ENCODE peak calls at places on chromosomes 16 and 17, in four cellular contexts. B is OCI-LY7, N is SK-N-SH, A is hepatocyte. R is an unnamed sample.

GRCh38 chr17:19660219-19660870 is 11.8 kb downstream of the ALDH3A2 start:
- DNase-seq in B (no peak), A (no peak), N (no peak), R (no peak)

GRCh38 chr16:75264999-75265910 is 13.8 kb upstream of the BCAR1 start:
- DNase-seq in N (peak), B (no peak), A (peak), R (peak)

GRCh38 chr17:52762147-52762793 is 603.8 kb upstream of the CA10 start:
- DNase-seq in A (no peak), N (no peak), B (no peak), R (no peak)

GRCh38 chr16:81697886-81698635 is 81.0 kb upstream of the PLCG2 start:
- DNase-seq in B (no peak), A (peak), N (no peak), R (no peak)

GRCh38 chr17:79624658-79625478 is 14.0 kb upstream of the RBFOX3 start:
- DNase-seq in A (no peak), B (no peak), N (peak), R (no peak)

GRCh38 chr17:324151-324571 is 28.4 kb downstream of the RPH3AL start:
- DNase-seq in A (no peak), B (no peak), N (no peak), R (no peak)

GRCh38 chr17:82416771-82417170 is 1.4 kb upstream of the HEXD start:
- DNase-seq in N (no peak), A (no peak), B (peak), R (peak)

GRCh38 chr17:61411944-61412859 is 12.6 kb downstream of the TBX2 start:
- DNase-seq in B (peak), A (peak), N (peak), R (peak)

GRCh38 chr16:66502020-66502913 is 47.7 kb downstream of the TK2 start:
- DNase-seq in B (no peak), N (no peak), A (peak), R (peak)

GRCh38 chr16:87206646-87207451 is 110.3 kb downstream of the C16orf95 start:
- DNase-seq in B (no peak), A (no peak), N (no peak), R (peak)

GRCh38 chr17:38943607-38944006 is 18.2 kb downstream of the LASP1NB start:
- DNase-seq in N (no peak), B (peak), A (no peak), R (no peak)

GRCh38 chr16:50881331-50881830 is 139.5 kb downstream of the CYLD start:
- DNase-seq in B (no peak), A (peak), N (no peak), R (peak)

GRCh38 chr16:61957075-61957474 is 79.2 kb downstream of the CDH8 start:
- DNase-seq in N (no peak), B (no peak), A (no peak), R (no peak)

GRCh38 chr17:77504652-77505459 is 364.1 kb downstream of the SEC14L1 start:
- DNase-seq in N (peak), B (no peak), A (peak), R (no peak)

GRCh38 chr17:52064791-52065211 is 93.7 kb downstream of the CA10 start:
- DNase-seq in N (no peak), A (no peak), B (no peak), R (peak)

GRCh38 chr16:85659805-85660511 is 28.8 kb downstream of the GINS2 start:
- DNase-seq in B (peak), A (peak), N (peak), R (peak)
- TF ChIP-seq EZH2phosphoT487 in B (no peak), A (no peak), N (no peak), R (no peak)

GRCh38 chr17:67293251-67294203 is 48.5 kb upstream of the HELZ start:
- DNase-seq in N (peak), A (peak), B (peak), R (peak)
- H2AFZ ChIP-seq in N (no peak), A (peak), B (peak), R (peak)

GRCh38 chr17:50289268-50289667 is 15.0 kb downstream of the TMEM92 start:
- DNase-seq in B (no peak), A (no peak), N (no peak), R (peak)
- H3K4me3 ChIP-seq in B (no peak), A (no peak), N (peak), R (peak)

DNA sequence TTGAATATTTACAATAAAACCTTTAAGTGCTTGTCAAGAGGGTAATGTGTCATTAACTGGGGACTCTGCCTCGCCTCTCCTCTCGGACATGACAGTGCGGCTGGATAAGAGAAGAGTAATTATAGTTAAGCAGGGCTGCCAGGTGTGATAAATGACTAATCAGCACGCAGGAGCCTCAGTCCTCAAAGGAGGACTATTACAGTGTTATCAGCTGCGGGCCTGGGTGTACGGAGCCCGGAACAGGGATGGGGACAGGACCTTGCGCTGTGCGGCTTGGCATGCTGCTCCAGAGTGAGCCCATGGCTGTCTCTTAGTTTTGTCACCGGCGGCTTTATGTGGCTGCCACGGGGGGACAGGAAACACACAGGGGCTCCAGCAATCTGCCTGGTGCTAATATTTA is 607.2 kb downstream of the MAF start:
- DNase-seq in A (peak), B (no peak), N (no peak), R (no peak)
- TF ChIP-seq EZH2phosphoT487 in A (no peak), B (no peak), N (no peak), R (no peak)